ENCODE peak calls at places on chromosomes 2 and 18, in ten cellular contexts. G, C, Q, N, Z, X, R, T, V and U are unnamed samples.

GRCh38 chr2:11899264-11899818 is 152.9 kb downstream of the LPIN1 start:
- DNase-seq in Q (no peak), V (no peak), R (no peak), N (no peak), X (no peak), Z (no peak), G (no peak), T (no peak), C (no peak), U (peak; percentile 77)

GRCh38 chr18:53796042-53796729 is 428.3 kb downstream of the MBD2 start:
- DNase-seq in C (no peak), Q (no peak), X (peak; percentile 7), R (peak; percentile 17), N (no peak), V (no peak), T (no peak), G (no peak), Z (peak; percentile 36), U (peak; percentile 29)

GRCh38 chr2:105610444-105611327 is 134.0 kb upstream of the NCK2 start:
- DNase-seq in C (no peak), V (peak; percentile 51), X (no peak), G (no peak), T (no peak), R (no peak), Q (no peak), N (no peak), Z (no peak), U (no peak)

GRCh38 chr2:62313433-62314227 is 117.7 kb downstream of the B3GNT2 start:
- DNase-seq in G (no peak), R (no peak), V (no peak), X (no peak), Z (no peak), C (no peak), Q (no peak), N (no peak), T (no peak), U (no peak)

GRCh38 chr2:204487447-204488229 is 57.6 kb upstream of the PARD3B start:
- DNase-seq in V (no peak), G (no peak), N (no peak), Z (no peak), C (no peak), Q (no peak), R (no peak), T (no peak), X (no peak), U (no peak)

GRCh38 chr2:42566006-42566405 is 2.4 kb upstream of the MTA3 start:
- DNase-seq in N (no peak), Q (no peak), T (no peak), R (no peak), Z (no peak), V (no peak), C (no peak), X (no peak), G (no peak), U (no peak)

GRCh38 chr2:24830786-24831185 is 37.6 kb downstream of the CENPO start:
- DNase-seq in Q (peak; percentile 54), C (no peak), V (no peak), X (no peak), Z (no peak), R (no peak), G (no peak), T (no peak), N (no peak), U (no peak)

GRCh38 chr18:5417342-5417741 is 121.8 kb upstream of the ZBTB14 start:
- DNase-seq in V (no peak), R (no peak), C (no peak), X (no peak), Q (peak; percentile 37), Z (peak; percentile 65), G (no peak), T (no peak), N (no peak), U (no peak)

GRCh38 chr18:32138332-32138731 is 46.7 kb downstream of the RNF138 start:
- DNase-seq in N (no peak), T (no peak), R (no peak), V (no peak), G (no peak), Q (no peak), C (no peak), X (no peak), Z (no peak), U (no peak)

GRCh38 chr18:22194151-22194598 is 24.8 kb downstream of the GATA6 start:
- DNase-seq in Z (no peak), G (no peak), V (no peak), C (peak; percentile 83), T (peak; percentile 59), X (no peak), Q (no peak), R (no peak), N (no peak), U (no peak)

GRCh38 chr2:66109419-66109818 is 325.5 kb upstream of the MEIS1 start:
- DNase-seq in T (no peak), X (no peak), R (peak; percentile 12), V (no peak), N (no peak), G (no peak), Z (no peak), C (peak; percentile 16), Q (no peak), U (no peak)

GRCh38 chr2:121710470-121711170 is 26.1 kb downstream of the NIFK start:
- DNase-seq in T (no peak), G (no peak), Q (no peak), R (no peak), C (no peak), V (no peak), X (no peak), Z (no peak), N (no peak), U (no peak)

GRCh38 chr2:102070058-102070642 is 72.4 kb upstream of the IL1R1 start:
- DNase-seq in Z (peak; percentile 65), G (no peak), Q (peak; percentile 96), N (peak; percentile 87), R (peak; percentile 90), X (peak; percentile 93), T (peak; percentile 74), C (peak; percentile 67), V (no peak), U (no peak)

GRCh38 chr2:8819194-8819593 is 18.2 kb downstream of the KIDINS220 start:
- DNase-seq in V (no peak), Z (no peak), N (no peak), Q (no peak), R (no peak), C (no peak), X (no peak), G (no peak), T (no peak), U (no peak)

GRCh38 chr2:58607479-58607878 is 366.4 kb upstream of the FANCL start:
- DNase-seq in X (no peak), G (no peak), Z (no peak), C (no peak), Q (no peak), T (no peak), N (no peak), R (no peak), V (no peak), U (no peak)

GRCh38 chr2:10584242-10584753 is 105.5 kb downstream of the NOL10 start:
- DNase-seq in X (peak; percentile 77), C (no peak), N (no peak), Q (no peak), R (no peak), Z (no peak), G (no peak), V (no peak), T (no peak), U (no peak)
- H3K27ac ChIP-seq in X (no peak overlapping the region), C (no peak overlapping the region), N (no peak overlapping the region), Q (peak overlapping the region; percentile 1), R (no peak overlapping the region), Z (no peak overlapping the region), G (no peak overlapping the region), V (no peak overlapping the region), T (no peak overlapping the region), U (peak overlapping the region; percentile 41)

GRCh38 chr2:138621139-138621538 is 119.6 kb downstream of the SPOPL start:
- DNase-seq in Z (no peak), Q (no peak), R (no peak), N (no peak), T (no peak), V (no peak), G (no peak), C (no peak), X (no peak), U (no peak)
- TF ChIP-seq CTCF in Z (no peak), Q (no peak), R (no peak), N (no peak), T (no peak), V (no peak), G (no peak), C (no peak), X (no peak), U (no peak)

GRCh38 chr18:74395630-74396251 is 61.4 kb downstream of the DIPK1C start:
- DNase-seq in R (no peak), Z (no peak), N (no peak), G (no peak), Q (no peak), V (no peak), C (no peak), X (no peak), T (no peak), U (no peak)
- H3K27ac ChIP-seq in R (no peak overlapping the region), Z (no peak overlapping the region), N (no peak overlapping the region), G (no peak overlapping the region), Q (no peak overlapping the region), V (no peak overlapping the region), C (no peak overlapping the region), X (no peak overlapping the region), T (no peak overlapping the region), U (no peak overlapping the region)

GRCh38 chr2:219912530-219912929 is 285.1 kb downstream of the SLC4A3 start:
- DNase-seq in G (no peak), Q (no peak), C (no peak), V (peak; percentile 67), Z (peak; percentile 41), T (peak; percentile 40), N (peak; percentile 61), R (no peak), X (no peak), U (no peak)

GRCh38 chr2:219911541-219911940 is 284.1 kb downstream of the SLC4A3 start:
- DNase-seq in T (no peak), X (no peak), Q (no peak), N (no peak), Z (no peak), G (no peak), V (no peak), C (no peak), R (no peak), U (no peak)

GRCh38 chr2:219906114-219906693 is 278.8 kb downstream of the SLC4A3 start:
- DNase-seq in N (no peak), V (no peak), Z (no peak), Q (no peak), R (no peak), T (no peak), G (no peak), C (no peak), X (no peak), U (no peak)

GRCh38 chr2:219905640-219906039 is 278.2 kb downstream of the SLC4A3 start:
- DNase-seq in Z (no peak), T (no peak), X (no peak), N (no peak), V (no peak), R (no peak), G (no peak), Q (no peak), C (no peak), U (no peak)

DNA sequence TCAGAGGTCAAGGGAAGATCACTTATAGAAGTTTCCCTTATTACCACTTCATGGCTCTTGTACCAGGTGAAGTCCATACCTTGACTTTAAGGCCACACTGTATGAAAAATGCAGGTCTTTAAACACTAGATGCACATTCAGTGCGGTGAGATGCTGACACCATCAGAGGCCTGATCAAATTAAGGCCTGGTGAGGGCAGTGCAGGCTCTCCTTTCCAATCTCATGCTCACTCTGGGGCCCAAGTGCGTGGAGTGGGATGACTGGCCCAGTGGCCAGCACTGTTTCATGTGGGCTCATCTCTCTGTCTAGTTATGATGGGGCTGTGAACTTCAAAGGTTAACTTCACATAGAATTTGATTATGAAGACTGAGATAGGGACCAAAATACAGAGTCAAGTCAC is 281.1 kb downstream of the SLC4A3 start:
- DNase-seq in C (no peak), R (no peak), Z (no peak), T (no peak), X (peak; percentile 5), Q (no peak), V (no peak), G (no peak), N (no peak), U (no peak)
- TF ChIP-seq CTCF in C (no peak), R (no peak), Z (no peak), T (no peak), X (no peak), Q (no peak), V (no peak), G (no peak), N (no peak), U (no peak)